ENCODE peak calls at places on chromosome 20, in four cellular contexts. J, Q, Y and C are unnamed samples. For H3K36me3, the result is how much of the 10 kb centered on the place peaks cover.

GRCh38 chr20:57264908-57265648 is 1.4 kb downstream of the BMP7 start:
- DNase-seq in Q (peak), Y (peak), J (no peak), C (no peak)

GRCh38 chr20:55160996-55161395 is 685.6 kb downstream of the DOK5 start:
- DNase-seq in J (no peak), Y (no peak), Q (no peak), C (no peak)

GRCh38 chr20:12699374-12700228 is 309.2 kb upstream of the SPTLC3 start:
- DNase-seq in Q (peak), J (no peak), Y (no peak), C (no peak)

GRCh38 chr20:23200914-23201313 is 114.8 kb upstream of the CD93 start:
- DNase-seq in J (peak), Q (peak), Y (peak), C (no peak)

GRCh38 chr20:18773566-18773965 is 40.0 kb upstream of the SCP2D1 start:
- DNase-seq in Q (no peak), Y (no peak), J (no peak), C (no peak)

GRCh38 chr20:7773511-7773910 is 166.7 kb downstream of the HAO1 start:
- DNase-seq in J (no peak), Q (no peak), Y (no peak), C (no peak)

GRCh38 chr20:12409501-12409900 is 491.8 kb downstream of the BTBD3 start:
- DNase-seq in Y (no peak), J (no peak), Q (no peak), C (no peak)

GRCh38 chr20:58665606-58666005 is 14.5 kb downstream of the STX16 start:
- DNase-seq in J (no peak), Y (no peak), Q (no peak), C (no peak)

GRCh38 chr20:57061058-57061900 is 205.2 kb downstream of the BMP7 start:
- DNase-seq in J (peak), Q (peak), Y (peak), C (no peak)

GRCh38 chr20:24034820-24035219 is 46.2 kb upstream of the GGTLC1 start:
- DNase-seq in J (peak), Y (no peak), Q (peak), C (peak)

GRCh38 chr20:36010745-36011326 is 42.4 kb downstream of the CNBD2 start:
- DNase-seq in J (no peak), Y (no peak), Q (no peak), C (no peak)

GRCh38 chr20:44424039-44424495 is 51.6 kb upstream of the TTPAL start:
- DNase-seq in Y (no peak), Q (no peak), J (no peak), C (no peak)

GRCh38 chr20:10288954-10289646 is 70.5 kb downstream of the SNAP25 start:
- DNase-seq in Q (no peak), Y (no peak), J (no peak), C (no peak)

GRCh38 chr20:41476446-41476845 is 109.8 kb upstream of the EMILIN3 start:
- DNase-seq in J (no peak), Y (no peak), Q (no peak), C (no peak)

GRCh38 chr20:23190557-23190956 is 104.4 kb upstream of the CD93 start:
- DNase-seq in Q (no peak), J (no peak), Y (no peak), C (no peak)

GRCh38 chr20:51447097-51447764 is 95.3 kb downstream of the NFATC2 start:
- DNase-seq in Y (peak), Q (peak), J (peak), C (no peak)

GRCh38 chr20:9758752-9759151 is 80.1 kb downstream of the PAK5 start:
- DNase-seq in J (no peak), Q (no peak), Y (no peak), C (no peak)

GRCh38 chr20:54368578-54368977 is 106.8 kb upstream of the DOK5 start:
- DNase-seq in Y (peak), J (no peak), Q (no peak), C (no peak)

GRCh38 chr20:41627001-41627400 is 8.8 kb upstream of the CHD6 start:
- DNase-seq in Q (no peak), J (no peak), Y (no peak), C (no peak)

GRCh38 chr20:59405226-59405815 is 104.9 kb downstream of the EDN3 start:
- DNase-seq in Q (no peak), Y (peak), J (no peak), C (no peak)

GRCh38 chr20:44006126-44006525 is 91.5 kb downstream of the TOX2 start:
- DNase-seq in J (no peak), Q (no peak), Y (no peak), C (no peak)

GRCh38 chr20:11247059-11247630 is 573.3 kb upstream of the JAG1 start:
- DNase-seq in J (no peak), Y (no peak), Q (no peak), C (no peak)

GRCh38 chr20:63978319-63979220 is 872 bp downstream of the SAMD10 start:
- DNase-seq in Q (peak), J (peak), Y (peak), C (peak)

GRCh38 chr20:5488823-5489222 is 172.1 kb upstream of the PROKR2 start:
- DNase-seq in Y (no peak), Q (no peak), J (no peak), C (no peak)

GRCh38 chr20:58142843-58143185 is 85.6 kb downstream of the ANKRD60 start:
- DNase-seq in Q (no peak), Y (no peak), J (no peak), C (no peak)

GRCh38 chr20:6651016-6651415 is 116.5 kb upstream of the BMP2 start:
- DNase-seq in Y (no peak), Q (no peak), J (no peak), C (no peak)

GRCh38 chr20:58398254-58398653 is 9.2 kb downstream of the VAPB start:
- DNase-seq in Q (no peak), J (no peak), Y (no peak), C (no peak)

GRCh38 chr20:8602389-8603116 is 466.3 kb upstream of the PLCB4 start:
- DNase-seq in Q (no peak), Y (no peak), J (no peak), C (peak)

GRCh38 chr20:25626779-25627178 is 3.0 kb upstream of the NANP start:
- DNase-seq in Q (no peak), J (no peak), Y (no peak), C (no peak)

GRCh38 chr20:38055294-38055693 is 21.7 kb downstream of the RPRD1B start:
- DNase-seq in Y (no peak), Q (no peak), J (no peak), C (no peak)
- H3K36me3 ChIP-seq in Y (under half), Q (under half), J (under half), C (under half)

GRCh38 chr20:50191566-50192363 is 1.1 kb downstream of the CEBPB start:
- DNase-seq in Y (peak), Q (peak), J (peak), C (peak)
- TF ChIP-seq EZH2 in Y (no peak), Q (no peak), J (no peak), C (no peak)

GRCh38 chr20:47352332-47353223 is 3.9 kb downstream of the ZMYND8 start:
- DNase-seq in J (no peak), Q (no peak), Y (peak), C (peak)

GRCh38 chr20:47354388-47354709 is 2.1 kb downstream of the ZMYND8 start:
- DNase-seq in J (no peak), Q (no peak), Y (no peak), C (no peak)

GRCh38 chr20:47354710-47355488 is 1.6 kb downstream of the ZMYND8 start:
- DNase-seq in Y (no peak), J (no peak), Q (no peak), C (no peak)

GRCh38 chr20:47353224-47353696 is 3.2 kb downstream of the ZMYND8 start:
- DNase-seq in J (no peak), Q (no peak), Y (no peak), C (no peak)

DNA sequence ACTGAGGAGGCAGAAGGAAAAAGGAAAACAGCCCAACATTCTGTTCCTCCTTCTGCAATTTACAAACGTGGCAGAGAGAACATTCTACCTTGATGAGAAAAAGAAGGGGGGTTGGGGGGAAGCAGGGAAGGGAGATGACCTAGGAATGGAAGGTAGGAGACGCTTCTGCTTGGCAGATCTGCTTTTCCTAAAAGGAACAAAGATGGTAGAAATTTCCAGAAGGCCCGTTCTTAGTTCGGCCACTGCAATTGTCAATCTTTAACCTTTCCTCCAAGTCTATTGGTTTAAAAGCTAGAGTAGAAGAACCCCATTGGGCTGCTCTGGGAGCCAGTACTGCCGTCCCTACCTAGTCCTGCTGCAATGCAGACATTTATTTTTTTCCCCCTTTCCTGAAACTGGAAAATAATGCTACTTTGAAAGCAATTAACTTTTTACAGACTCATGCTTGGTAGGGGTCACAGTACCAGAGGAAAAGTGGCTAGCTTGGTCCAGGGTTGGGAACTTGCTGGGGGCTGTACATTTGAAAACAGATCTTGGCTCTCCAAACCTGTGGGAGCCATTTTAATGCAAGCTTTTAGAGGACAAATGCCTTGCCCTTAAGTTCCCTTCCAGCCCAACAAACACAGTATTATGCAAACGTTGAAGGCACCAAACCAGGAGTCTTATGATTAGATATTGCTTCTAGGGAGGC is 2.7 kb downstream of the ZMYND8 start:
- DNase-seq in Y (no peak), J (no peak), Q (no peak), C (peak)
- H3K36me3 ChIP-seq in Y (under half), J (under half), Q (under half), C (under half)

DNA sequence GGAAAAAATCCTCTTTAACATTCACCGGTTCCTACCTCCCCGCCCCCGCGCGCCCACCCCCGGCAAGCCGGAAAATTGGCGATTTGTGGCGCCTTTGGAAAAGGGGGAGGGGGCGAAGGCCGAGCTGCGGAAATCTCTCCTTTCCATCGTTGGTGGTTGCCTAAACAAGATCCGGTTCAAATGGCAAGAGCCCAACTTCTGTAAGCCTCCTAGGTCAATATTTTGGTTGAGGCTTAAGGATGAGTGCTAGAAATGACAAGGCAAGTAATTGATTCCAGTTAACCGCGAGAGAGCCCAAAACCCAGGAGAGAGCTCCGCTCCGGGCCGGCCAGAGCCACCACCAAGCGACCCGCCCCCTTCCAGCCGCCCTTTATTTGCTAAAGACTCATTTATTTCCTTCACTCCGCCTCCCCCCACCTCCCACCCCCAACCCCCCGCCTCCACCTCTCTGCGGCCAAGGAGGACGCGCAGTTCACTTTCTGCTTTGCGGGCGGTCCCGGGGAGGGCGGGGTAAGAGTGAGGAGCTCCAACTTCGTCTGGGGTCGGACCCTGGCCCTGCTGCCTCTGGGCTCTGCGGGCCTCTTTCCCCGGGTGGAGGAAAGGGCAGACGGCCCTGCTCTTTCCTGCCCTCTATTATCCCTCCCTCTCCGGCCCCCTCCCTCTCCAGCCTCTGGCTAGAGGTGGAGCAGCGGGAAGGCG is 838 bp upstream of the NKX2-2 start:
- DNase-seq in J (no peak), Q (no peak), Y (peak), C (no peak)
- TF ChIP-seq EZH2 in J (no peak), Q (peak), Y (no peak), C (no peak)

GRCh38 chr20:32160341-32160740 is 47.2 kb downstream of the PLAGL2 start:
- DNase-seq in J (no peak), Y (no peak), Q (no peak), C (no peak)
- H3K36me3 ChIP-seq in J (under half), Y (half or more), Q (under half), C (under half)

DNA sequence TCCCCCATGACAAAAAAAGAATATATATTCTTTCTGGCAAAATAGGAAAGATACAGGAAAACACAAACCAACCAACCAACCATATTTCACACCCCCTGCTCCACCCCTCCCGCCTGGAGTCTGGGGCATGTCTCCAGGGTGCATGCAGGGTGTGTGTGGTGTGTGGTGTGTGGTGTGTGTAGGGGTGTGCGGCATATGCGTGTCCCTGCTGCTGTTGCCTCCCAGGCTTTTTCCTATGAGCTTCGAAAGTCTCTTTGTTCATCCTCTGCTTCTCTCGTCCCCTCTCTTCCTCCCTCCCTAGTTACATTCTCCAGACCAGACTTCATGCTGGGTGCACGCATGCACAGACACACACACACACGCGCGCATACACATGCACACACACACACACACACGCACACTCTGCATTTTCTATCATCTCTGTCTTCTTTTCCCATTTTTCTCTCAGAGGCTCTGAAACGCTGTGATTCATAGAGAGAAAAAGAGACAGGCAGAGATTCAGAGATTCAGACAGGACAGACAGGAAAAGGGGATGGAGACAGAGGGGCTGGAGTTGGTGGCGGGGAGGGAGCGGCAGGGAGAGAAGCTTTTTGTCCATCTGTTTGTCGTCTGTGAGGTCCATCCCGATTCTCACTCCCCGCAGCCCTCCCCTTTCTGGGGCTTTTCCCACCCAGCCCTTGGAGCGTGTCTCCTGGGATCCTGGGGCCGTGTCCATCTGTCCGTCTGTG is 62.4 kb downstream of the SRC start:
- DNase-seq in Y (no peak), Q (no peak), J (no peak), C (no peak)
- TF ChIP-seq EZH2 in Y (no peak), Q (no peak), J (no peak), C (no peak)

DNA sequence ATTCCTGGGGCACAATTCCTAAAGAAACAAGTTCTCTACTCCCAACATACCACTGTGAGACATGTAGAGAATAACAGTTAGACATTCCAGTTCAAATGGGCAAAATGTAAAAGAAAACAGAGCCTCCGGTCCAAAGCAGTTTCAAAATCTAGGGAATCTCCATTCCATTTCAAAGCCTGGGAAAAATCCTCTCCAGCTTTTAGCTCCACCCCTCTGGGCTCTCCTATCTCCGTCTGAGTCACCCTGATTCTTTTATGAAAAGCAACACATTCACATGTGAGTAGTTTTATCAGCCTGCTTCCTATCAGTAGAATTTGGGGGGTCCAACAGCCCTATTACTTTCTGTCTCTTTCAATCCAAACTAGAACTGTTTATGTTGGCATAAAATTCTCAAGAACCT is 3.7 kb downstream of the CSNK2A1 start:
- DNase-seq in Y (peak), J (no peak), Q (peak), C (no peak)
- H3K36me3 ChIP-seq in Y (under half), J (under half), Q (under half), C (under half)